ENCODE peak calls at places on chromosomes 6 and 20, in nine cellular contexts. K is foreskin fibroblast; C is esophagus squamous epithelium; F is mesendoderm; M is spleen; X is BJ; B is aorta; L is CD8-positive, alpha-beta T cell; O is GM06990. G is an unnamed sample.

GRCh38 chr20:48754269-48754668 is 73.5 kb downstream of the PREX1 start:
- DNase-seq in K (no peak), C (no peak), F (no peak), M (no peak), X (no peak), B (peak), L (no peak), O (no peak), G (no peak)

GRCh38 chr6:170505306-170505705 is 47.8 kb downstream of the PSMB1 start:
- DNase-seq in K (no peak), C (no peak), F (no peak), M (no peak), X (no peak), B (no peak), L (no peak), O (no peak), G (peak)

GRCh38 chr6:24152014-24152413 is 26.0 kb downstream of the NRSN1 start:
- DNase-seq in K (no peak), C (no peak), F (no peak), M (no peak), X (no peak), B (no peak), L (no peak), O (no peak), G (no peak)

GRCh38 chr6:100712997-100713396 is 168.1 kb downstream of the ASCC3 start:
- DNase-seq in K (no peak), C (no peak), F (no peak), M (no peak), X (no peak), B (no peak), L (no peak), O (no peak), G (no peak)

GRCh38 chr6:129736105-129736504 is 26.1 kb upstream of the ARHGAP18 start:
- DNase-seq in K (no peak), C (no peak), F (no peak), M (no peak), X (no peak), B (no peak), L (no peak), O (no peak), G (no peak)

GRCh38 chr6:102717737-102718427 is 1324.4 kb downstream of the GRIK2 start:
- DNase-seq in K (no peak), C (no peak), F (peak), M (no peak), X (no peak), B (no peak), L (no peak), O (no peak), G (no peak)

GRCh38 chr20:33811763-33812672 is 870 bp downstream of the CHMP4B start:
- DNase-seq in K (peak), C (no peak), F (peak), M (peak), X (peak), B (peak), L (no peak), O (peak), G (peak)

GRCh38 chr6:151330130-151330715 is 61.1 kb downstream of the ZBTB2 start:
- DNase-seq in K (peak), C (no peak), F (no peak), M (no peak), X (peak), B (no peak), L (no peak), O (no peak), G (no peak)

GRCh38 chr20:46131396-46131795 is 13.3 kb downstream of the CD40 start:
- DNase-seq in K (peak), C (no peak), F (no peak), M (no peak), X (no peak), B (no peak), L (no peak), O (no peak), G (no peak)

GRCh38 chr20:16173044-16173443 is 400.2 kb downstream of the KIF16B start:
- DNase-seq in K (no peak), C (no peak), F (no peak), M (no peak), X (no peak), B (no peak), L (no peak), O (no peak), G (no peak)

GRCh38 chr6:47414517-47415167 is 62.9 kb upstream of the CD2AP start:
- DNase-seq in K (peak), C (no peak), F (peak), M (no peak), X (peak), B (no peak), L (peak), O (peak), G (no peak)

GRCh38 chr6:157647261-157647915 is 175.7 kb upstream of the SNX9 start:
- DNase-seq in K (no peak), C (no peak), F (peak), M (no peak), X (no peak), B (peak), L (no peak), O (peak), G (no peak)

GRCh38 chr6:158818008-158818579 is 1.1 kb downstream of the EZR start:
- DNase-seq in K (peak), C (peak), F (peak), M (peak), X (no peak), B (peak), L (peak), O (peak), G (peak)

GRCh38 chr6:114108119-114109002 is 137.4 kb upstream of the HDAC2 start:
- DNase-seq in K (peak), C (no peak), F (peak), M (no peak), X (peak), B (peak), L (no peak), O (no peak), G (peak)

GRCh38 chr6:56875961-56876360 is 78.9 kb upstream of the BEND6 start:
- DNase-seq in K (peak), C (no peak), F (no peak), M (no peak), X (no peak), B (no peak), L (no peak), O (no peak), G (peak)

GRCh38 chr6:71345505-71345904 is 56.9 kb downstream of the OGFRL1 start:
- DNase-seq in K (no peak), C (no peak), F (no peak), M (no peak), X (no peak), B (no peak), L (no peak), O (no peak), G (no peak)

GRCh38 chr6:44002591-44003344 is 124.5 kb downstream of the MRPL14 start:
- DNase-seq in K (peak), C (no peak), F (peak), M (peak), X (no peak), B (peak), L (peak), O (peak), G (peak)

GRCh38 chr6:134132494-134133141 is 80.2 kb upstream of the SLC2A12 start:
- DNase-seq in K (no peak), C (no peak), F (peak), M (no peak), X (peak), B (no peak), L (no peak), O (no peak), G (no peak)

GRCh38 chr6:87333033-87333432 is 4.0 kb upstream of the GJB7 start:
- DNase-seq in K (no peak), C (no peak), F (peak), M (no peak), X (no peak), B (no peak), L (no peak), O (no peak), G (no peak)

GRCh38 chr20:53763707-53764415 is 170.2 kb upstream of the ZNF217 start:
- DNase-seq in K (peak), C (no peak), F (peak), M (no peak), X (no peak), B (no peak), L (no peak), O (no peak), G (peak)

GRCh38 chr20:46040902-46041535 is 12.0 kb downstream of the SLC12A5 start:
- DNase-seq in K (peak), C (no peak), F (peak), M (no peak), X (no peak), B (no peak), L (peak), O (no peak), G (no peak)

GRCh38 chr6:30819287-30819917 is 64.9 kb upstream of the DDR1 start:
- DNase-seq in K (peak), C (no peak), F (peak), M (no peak), X (no peak), B (no peak), L (no peak), O (no peak), G (no peak)

GRCh38 chr6:129491436-129491835 is 218.5 kb downstream of the ARHGAP18 start:
- DNase-seq in K (no peak), C (no peak), F (no peak), M (no peak), X (no peak), B (no peak), L (no peak), O (no peak), G (no peak)

GRCh38 chr6:1873781-1874180 is 264.1 kb downstream of the FOXC1 start:
- DNase-seq in K (no peak), C (no peak), F (no peak), M (no peak), X (no peak), B (no peak), L (no peak), O (no peak), G (no peak)

GRCh38 chr6:145814501-145815350 is at the start of gene FBXO30:
- DNase-seq in K (peak), C (peak), F (peak), M (peak), X (no peak), B (peak), L (peak), O (peak), G (peak)

GRCh38 chr6:116369540-116370327 is 1.0 kb upstream of the DSE start:
- DNase-seq in K (no peak), C (no peak), F (no peak), M (no peak), X (no peak), B (no peak), L (no peak), O (peak), G (no peak)
- H3K4me3 ChIP-seq in K (peak), C (peak), F (peak), M (peak), X (peak), B (peak), L (no peak), O (peak), G (no peak)

GRCh38 chr6:13953061-13953705 is 28.4 kb downstream of the RNF182 start:
- DNase-seq in K (peak), C (no peak), F (peak), M (no peak), X (peak), B (no peak), L (no peak), O (no peak), G (no peak)

GRCh38 chr6:13947611-13948178 is 22.9 kb downstream of the RNF182 start:
- DNase-seq in K (no peak), C (no peak), F (peak), M (no peak), X (no peak), B (no peak), L (no peak), O (no peak), G (no peak)

GRCh38 chr6:13946506-13946905 is 21.8 kb downstream of the RNF182 start:
- DNase-seq in K (no peak), C (no peak), F (no peak), M (no peak), X (no peak), B (no peak), L (no peak), O (no peak), G (no peak)

DNA sequence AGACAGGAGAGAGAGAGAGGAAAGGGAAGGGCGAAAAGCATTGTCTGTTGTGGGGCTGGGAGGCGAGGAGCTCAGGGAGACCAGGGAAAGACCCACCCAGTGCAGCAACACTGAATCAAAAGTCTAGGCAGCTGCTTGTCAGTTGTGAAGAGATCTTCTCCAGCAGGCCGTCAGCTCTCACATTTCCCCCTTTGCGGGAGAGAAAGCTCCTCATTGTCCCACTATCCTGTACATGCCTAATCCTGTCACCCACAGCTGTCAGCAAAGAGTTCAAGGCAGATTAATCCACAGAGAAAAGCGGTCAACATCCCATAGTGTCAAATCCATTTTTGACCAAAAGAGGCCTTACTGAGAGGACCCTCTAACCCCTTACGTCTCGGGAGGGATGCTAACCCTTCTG is 27.3 kb downstream of the RNF182 start:
- DNase-seq in K (no peak), C (no peak), F (no peak), M (no peak), X (no peak), B (no peak), L (no peak), O (no peak), G (no peak)
- H3K4me3 ChIP-seq in K (no peak), C (no peak), F (no peak), M (no peak), X (no peak), B (no peak), L (no peak), O (no peak), G (no peak)

GRCh38 chr20:62236997-62237771 is 1.1 kb upstream of the OSBPL2 start:
- DNase-seq in K (no peak), C (no peak), F (no peak), M (no peak), X (no peak), B (no peak), L (no peak), O (no peak), G (no peak)
- H3K4me3 ChIP-seq in K (no peak), C (no peak), F (no peak), M (peak), X (no peak), B (no peak), L (no peak), O (no peak), G (peak)

DNA sequence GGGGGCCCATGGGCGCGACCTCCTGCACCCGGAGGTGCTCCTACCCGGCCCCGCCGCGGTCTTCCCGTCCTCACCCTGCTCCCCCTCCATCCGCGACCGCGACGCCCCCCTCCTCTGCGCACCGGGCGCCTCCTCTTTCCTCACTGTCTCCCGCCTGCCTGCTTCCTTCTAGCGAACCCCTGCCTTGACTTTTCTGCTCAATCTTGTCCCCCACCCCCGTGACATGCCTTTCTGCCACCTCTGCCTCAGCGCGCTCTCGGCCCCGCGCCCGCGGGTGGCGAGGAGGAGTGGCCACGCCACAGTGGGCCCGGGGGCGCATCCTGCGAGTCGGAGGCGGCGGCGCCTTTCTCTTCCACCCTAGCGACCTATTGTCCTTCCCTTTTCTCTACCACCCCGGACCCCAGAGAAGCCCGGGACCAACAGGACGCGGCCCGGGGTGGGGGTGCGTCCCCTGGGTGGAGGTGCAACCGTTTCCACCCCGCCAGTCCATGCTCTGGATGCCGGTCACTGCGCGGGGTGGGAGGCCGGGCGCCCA is 2.1 kb downstream of the PDE10A start:
- DNase-seq in K (no peak), C (no peak), F (no peak), M (no peak), X (no peak), B (no peak), L (no peak), O (no peak), G (no peak)
- H3K4me3 ChIP-seq in K (no peak), C (peak), F (peak), M (peak), X (no peak), B (peak), L (no peak), O (no peak), G (peak)

GRCh38 chr6:79525272-79526100 is 11.7 kb downstream of the LCA5 start:
- DNase-seq in K (no peak), C (no peak), F (peak), M (no peak), X (no peak), B (no peak), L (no peak), O (no peak), G (no peak)
- H3K4me3 ChIP-seq in K (no peak), C (no peak), F (no peak), M (no peak), X (no peak), B (no peak), L (no peak), O (no peak), G (no peak)

DNA sequence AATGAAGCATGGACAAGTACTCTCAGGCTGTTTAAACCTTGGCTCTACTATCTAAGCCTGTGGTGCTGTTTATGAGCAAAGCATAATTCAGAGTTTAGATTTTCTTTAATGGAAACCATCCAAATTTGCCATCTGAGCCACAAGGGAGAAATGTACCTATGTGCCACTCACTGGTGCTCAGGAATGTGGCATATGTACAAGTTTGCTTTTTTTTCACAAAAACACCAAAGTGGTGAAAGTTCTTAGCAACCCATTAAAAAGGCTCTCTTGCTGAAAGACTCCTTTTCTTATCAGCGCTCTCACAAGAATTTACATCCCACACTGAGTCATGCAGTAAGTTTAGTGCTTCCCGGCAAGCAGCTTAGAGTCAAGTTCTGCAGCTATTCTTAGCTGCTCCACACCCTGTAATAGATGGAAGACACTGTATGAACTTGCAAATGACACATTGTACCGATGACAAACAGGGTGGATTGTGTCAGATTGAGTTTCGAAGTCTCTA is 57.3 kb upstream of the MLIP start:
- DNase-seq in K (peak), C (no peak), F (peak), M (no peak), X (peak), B (no peak), L (no peak), O (no peak), G (peak)
- H3K4me3 ChIP-seq in K (peak), C (no peak), F (no peak), M (no peak), X (peak), B (no peak), L (no peak), O (no peak), G (no peak)

GRCh38 chr20:21266191-21266536 is 37.0 kb upstream of the XRN2 start:
- DNase-seq in K (no peak), C (no peak), F (no peak), M (no peak), X (no peak), B (no peak), L (no peak), O (peak), G (no peak)

GRCh38 chr20:21272679-21273078 is 30.5 kb upstream of the XRN2 start:
- DNase-seq in K (no peak), C (no peak), F (no peak), M (no peak), X (no peak), B (no peak), L (no peak), O (peak), G (no peak)

GRCh38 chr20:21272279-21272678 is 30.9 kb upstream of the XRN2 start:
- DNase-seq in K (peak), C (no peak), F (peak), M (no peak), X (no peak), B (no peak), L (no peak), O (no peak), G (no peak)

GRCh38 chr20:21269772-21270171 is 33.4 kb upstream of the XRN2 start:
- DNase-seq in K (no peak), C (no peak), F (no peak), M (no peak), X (no peak), B (no peak), L (no peak), O (no peak), G (no peak)

GRCh38 chr20:21270806-21271205 is 32.3 kb upstream of the XRN2 start:
- DNase-seq in K (no peak), C (no peak), F (no peak), M (no peak), X (no peak), B (no peak), L (no peak), O (no peak), G (no peak)
- H3K4me3 ChIP-seq in K (no peak), C (no peak), F (no peak), M (no peak), X (no peak), B (no peak), L (no peak), O (no peak), G (no peak)